ENCODE peak calls at places on chromosomes 16 and 17, in five cellular contexts. I is MM.1S, U is epithelial cell of esophagus, H is cardiac muscle cell, F is AG09309. B is an unnamed sample.

GRCh38 chr16:14562691-14563491 is 67.2 kb downstream of the PARN start:
- DNase-seq in H (peak; percentile 63), U (peak; percentile 98), I (no peak), F (peak; percentile 27), B (peak; percentile 36)

GRCh38 chr17:28871056-28871579 is 16.3 kb downstream of the ERAL1 start:
- DNase-seq in F (no peak), I (peak; percentile 78), H (no peak), U (no peak), B (no peak)

GRCh38 chr16:12723681-12724080 is 80.0 kb downstream of the CPPED1 start:
- DNase-seq in I (no peak), H (no peak), F (no peak), U (no peak), B (no peak)

GRCh38 chr17:72334205-72334604 is 213.4 kb downstream of the SOX9 start:
- DNase-seq in F (peak; percentile 62), U (peak; percentile 52), I (no peak), H (peak; percentile 33), B (no peak)

GRCh38 chr17:35519442-35519841 is 18.0 kb downstream of the SLFN12L start:
- DNase-seq in H (no peak), I (no peak), U (peak; percentile 83), F (no peak), B (no peak)

GRCh38 chr16:59368586-59368985 is 634.5 kb upstream of the GOT2 start:
- DNase-seq in U (no peak), I (no peak), F (no peak), H (no peak), B (no peak)

GRCh38 chr17:16922386-16923096 is 49.4 kb downstream of the TNFRSF13B start:
- DNase-seq in F (no peak), I (peak; percentile 31), U (peak; percentile 43), H (no peak), B (no peak)

GRCh38 chr16:15542261-15542660 is 100.7 kb downstream of the MARF1 start:
- DNase-seq in I (no peak), U (no peak), F (no peak), H (no peak), B (no peak)

GRCh38 chr17:44115585-44116415 is 7.6 kb downstream of the HDAC5 start:
- DNase-seq in F (no peak), I (peak; percentile 16), H (peak; percentile 61), U (peak; percentile 38), B (no peak)

GRCh38 chr16:25586826-25587225 is 104.9 kb upstream of the HS3ST4 start:
- DNase-seq in I (no peak), H (no peak), U (no peak), F (no peak), B (no peak)

GRCh38 chr17:5667871-5668270 is 83.6 kb upstream of the NLRP1 start:
- DNase-seq in I (peak; percentile 7), F (no peak), H (no peak), U (no peak), B (no peak)

GRCh38 chr16:85557976-85558589 is 55.0 kb upstream of the GSE1 start:
- DNase-seq in I (peak; percentile 66), U (peak; percentile 71), F (no peak), H (no peak), B (no peak)

GRCh38 chr16:69329369-69330285 is 761 bp downstream of the PDF start:
- DNase-seq in U (peak; percentile 60), H (no peak), I (peak; percentile 59), F (no peak), B (no peak)

GRCh38 chr17:71682174-71682494 is 438.7 kb upstream of the SOX9 start:
- DNase-seq in H (no peak), F (no peak), U (no peak), I (no peak), B (no peak)

GRCh38 chr17:30005709-30006320 is 64.4 kb downstream of the EFCAB5 start:
- DNase-seq in I (no peak), F (no peak), U (peak; percentile 41), H (peak; percentile 73), B (no peak)

GRCh38 chr16:57522960-57523359 is 13.4 kb downstream of the CCDC102A start:
- DNase-seq in H (no peak), U (no peak), I (no peak), F (no peak), B (no peak)

GRCh38 chr16:87305505-87306391 is 11.4 kb downstream of the C16orf95 start:
- DNase-seq in U (peak; percentile 40), I (no peak), H (peak; percentile 77), F (no peak), B (no peak)

GRCh38 chr16:72357860-72358259 is 185.9 kb upstream of the PMFBP1 start:
- DNase-seq in I (no peak), U (no peak), H (peak; percentile 69), F (no peak), B (no peak)

GRCh38 chr16:3235856-3236669 is 1.1 kb upstream of the ZNF200 start:
- DNase-seq in F (no peak), U (peak; percentile 34), H (peak; percentile 39), I (no peak), B (no peak)

GRCh38 chr16:3192476-3193019 is 4.5 kb downstream of the OR1F1 start:
- DNase-seq in F (no peak), U (no peak), I (no peak), H (no peak), B (no peak)

GRCh38 chr16:72620853-72621252 is 427.1 kb downstream of the ZFHX3 start:
- DNase-seq in I (no peak), U (no peak), H (no peak), F (no peak), B (no peak)

GRCh38 chr16:67461600-67462278 is 19.2 kb downstream of the ATP6V0D1 start:
- DNase-seq in U (peak; percentile 45), F (no peak), H (no peak), I (no peak), B (no peak)

GRCh38 chr17:15106540-15106939 is 158.6 kb downstream of the PMP22 start:
- DNase-seq in I (no peak), F (no peak), H (no peak), U (peak; percentile 77), B (no peak)

GRCh38 chr16:74700206-74701040 is at the start of gene MLKL:
- DNase-seq in H (peak; percentile 61), I (peak; percentile 35), F (no peak), U (peak; percentile 62), B (no peak)

GRCh38 chr17:80948961-80949450 is 42.6 kb upstream of the CHMP6 start:
- DNase-seq in U (no peak), H (no peak), F (no peak), I (no peak), B (no peak)

GRCh38 chr17:73105448-73105847 is 13.0 kb upstream of the SLC39A11 start:
- DNase-seq in U (no peak), F (no peak), I (no peak), H (no peak), B (no peak)

GRCh38 chr17:57541472-57542394 is 203.4 kb downstream of the CCDC182 start:
- DNase-seq in H (peak; percentile 93), I (no peak), F (no peak), U (no peak), B (no peak)

GRCh38 chr16:75351183-75351582 is 82.1 kb downstream of the CFDP1 start:
- DNase-seq in U (peak; percentile 60), H (peak; percentile 79), F (no peak), I (no peak), B (peak; percentile 54)

GRCh38 chr17:5179003-5179402 is 12.7 kb downstream of the ZNF594 start:
- DNase-seq in H (no peak), I (no peak), F (no peak), U (no peak), B (no peak)

GRCh38 chr17:33661975-33662374 is 368.9 kb upstream of the ASIC2 start:
- DNase-seq in F (no peak), H (no peak), I (no peak), U (no peak), B (no peak)

GRCh38 chr16:57374067-57374534 is 1.8 kb downstream of the CX3CL1 start:
- DNase-seq in I (no peak), F (no peak), U (peak; percentile 88), H (peak; percentile 67), B (peak; percentile 28)

GRCh38 chr17:17015221-17015620 is 27.0 kb upstream of the MPRIP start:
- DNase-seq in U (peak; percentile 49), H (no peak), F (no peak), I (no peak), B (no peak)

GRCh38 chr17:39738568-39738901 is 797 bp downstream of the GRB7 start:
- DNase-seq in I (peak; percentile 77), H (no peak), U (peak; percentile 74), F (no peak), B (no peak)

DNA sequence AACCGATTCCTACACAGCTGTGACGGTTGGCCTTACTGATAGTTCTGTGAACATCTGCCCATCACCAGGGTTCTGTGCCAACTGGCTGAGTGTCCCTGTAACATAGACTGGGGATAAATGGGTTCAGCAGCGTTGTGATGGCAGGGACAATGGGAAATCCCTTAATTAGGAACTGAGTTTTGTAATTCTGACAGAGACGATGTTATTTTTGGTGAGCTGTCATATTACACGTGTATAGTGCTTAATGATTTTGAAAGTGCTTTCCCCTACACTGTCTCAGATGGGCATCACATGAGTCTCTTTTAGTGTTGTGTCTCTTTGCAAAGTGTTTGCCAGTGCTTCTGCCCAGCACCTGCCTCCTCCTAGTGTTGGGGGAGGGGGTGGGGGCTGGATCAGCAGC is 226.1 kb upstream of the EEF2KMT start:
- DNase-seq in F (no peak), I (no peak), H (no peak), U (no peak), B (no peak)
- TF ChIP-seq CTCF in F (no peak), I (no peak), H (no peak), U (no peak), B (no peak)

GRCh38 chr17:45222273-45222993 is 748 bp downstream of the FMNL1 start:
- DNase-seq in H (no peak), U (no peak), F (no peak), I (peak; percentile 53), B (no peak)

GRCh38 chr17:45225051-45225700 is 3.5 kb downstream of the FMNL1 start:
- DNase-seq in F (no peak), H (no peak), U (peak; percentile 37), I (peak; percentile 33), B (no peak)

GRCh38 chr17:45222994-45223540 is 1.4 kb downstream of the FMNL1 start:
- DNase-seq in H (no peak), I (peak; percentile 20), U (no peak), F (no peak), B (no peak)

GRCh38 chr17:45224671-45225050 is 3.0 kb downstream of the FMNL1 start:
- DNase-seq in I (peak; percentile 21), U (no peak), F (no peak), H (no peak), B (no peak)

GRCh38 chr17:45223541-45224528 is 2.1 kb downstream of the FMNL1 start:
- DNase-seq in F (no peak), U (no peak), I (peak; percentile 53), H (no peak), B (no peak)
- H3K4me3 ChIP-seq in F (no peak overlapping the region), U (no peak overlapping the region), I (peak overlapping the region; percentile 98), H (no peak overlapping the region), B (no peak overlapping the region)

GRCh38 chr17:10743316-10744009 is 13.6 kb upstream of the TMEM220 start:
- DNase-seq in I (no peak), H (peak; percentile 59), U (peak; percentile 25), F (peak; percentile 52), B (no peak)
- TF ChIP-seq CTCF in I (no peak), H (no peak), U (no peak), F (no peak), B (no peak)

DNA sequence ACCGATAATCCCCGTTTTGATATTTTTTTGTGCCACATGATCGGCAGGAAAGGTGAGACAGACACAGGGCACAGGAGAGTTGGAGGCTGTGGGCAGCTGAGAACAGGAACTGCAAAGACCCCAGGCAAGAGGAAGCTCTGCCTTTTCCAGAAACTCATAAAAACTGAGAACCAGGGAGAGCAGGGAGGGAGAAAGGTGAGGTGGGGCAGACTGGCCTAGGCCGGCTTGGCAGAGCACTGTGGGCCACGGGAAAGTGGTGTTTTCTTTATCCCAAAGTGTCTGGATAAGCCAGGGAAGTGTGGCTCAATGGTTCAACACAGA is 11.8 kb upstream of the AXIN2 start:
- DNase-seq in H (no peak), U (no peak), I (no peak), F (no peak), B (no peak)
- H3K4me3 ChIP-seq in H (no peak overlapping the region), U (no peak overlapping the region), I (no peak overlapping the region), F (no peak overlapping the region), B (no peak overlapping the region)

B was measured in retinal pigment epithelial cell.